ENCODE peak calls at places on chromosomes 3 and 15, in five cellular contexts. One of them, this sample, is unnamed. For H3K4me1, the result is how much of the 10 kb centered on the place peaks cover.

GRCh38 chr15:51403072-51403878 is 61.8 kb downstream of the GLDN start:
- DNase-seq in IMR-90: peak
- DNase-seq in colonic mucosa: peak
- DNase-seq in left ventricle myocardium inferior: no peak
- DNase-seq in endodermal cell: peak
- DNase-seq in this sample: no peak

GRCh38 chr15:44137750-44138149 is 57.3 kb downstream of the FRMD5 start:
- DNase-seq in colonic mucosa: peak
- DNase-seq in left ventricle myocardium inferior: no peak
- DNase-seq in IMR-90: peak
- DNase-seq in endodermal cell: no peak
- DNase-seq in this sample: no peak

GRCh38 chr15:75368689-75369239 is 357 bp upstream of the MAN2C1 start:
- DNase-seq in left ventricle myocardium inferior: no peak
- DNase-seq in endodermal cell: no peak
- DNase-seq in colonic mucosa: no peak
- DNase-seq in IMR-90: peak
- DNase-seq in this sample: no peak

GRCh38 chr15:63331456-63331855 is 50.2 kb downstream of the CA12 start:
- DNase-seq in left ventricle myocardium inferior: no peak
- DNase-seq in IMR-90: peak
- DNase-seq in colonic mucosa: no peak
- DNase-seq in endodermal cell: no peak
- DNase-seq in this sample: no peak

GRCh38 chr3:127458698-127459097 is 131.8 kb downstream of the TPRA1 start:
- DNase-seq in endodermal cell: peak
- DNase-seq in IMR-90: no peak
- DNase-seq in left ventricle myocardium inferior: no peak
- DNase-seq in colonic mucosa: no peak
- DNase-seq in this sample: no peak

GRCh38 chr15:30924353-30924752 is 20.6 kb downstream of the FAN1 start:
- DNase-seq in endodermal cell: no peak
- DNase-seq in left ventricle myocardium inferior: no peak
- DNase-seq in colonic mucosa: no peak
- DNase-seq in IMR-90: peak
- DNase-seq in this sample: no peak

GRCh38 chr3:37995652-37996641 is 5.4 kb downstream of the VILL start:
- DNase-seq in colonic mucosa: no peak
- DNase-seq in endodermal cell: peak
- DNase-seq in IMR-90: no peak
- DNase-seq in left ventricle myocardium inferior: no peak
- DNase-seq in this sample: peak

GRCh38 chr15:85764649-85765277 is 30.0 kb downstream of the KLHL25 start:
- DNase-seq in colonic mucosa: no peak
- DNase-seq in left ventricle myocardium inferior: no peak
- DNase-seq in endodermal cell: no peak
- DNase-seq in IMR-90: peak
- DNase-seq in this sample: no peak

GRCh38 chr3:194304186-194304917 is 46.8 kb downstream of the CPN2 start:
- DNase-seq in IMR-90: no peak
- DNase-seq in endodermal cell: peak
- DNase-seq in left ventricle myocardium inferior: no peak
- DNase-seq in colonic mucosa: no peak
- DNase-seq in this sample: peak

GRCh38 chr3:182912476-182912875 is 67.9 kb downstream of the DCUN1D1 start:
- DNase-seq in endodermal cell: no peak
- DNase-seq in left ventricle myocardium inferior: no peak
- DNase-seq in IMR-90: no peak
- DNase-seq in colonic mucosa: no peak
- DNase-seq in this sample: no peak

GRCh38 chr3:35723480-35724097 is 84.3 kb downstream of the ARPP21 start:
- DNase-seq in colonic mucosa: no peak
- DNase-seq in IMR-90: no peak
- DNase-seq in left ventricle myocardium inferior: no peak
- DNase-seq in endodermal cell: no peak
- DNase-seq in this sample: no peak

GRCh38 chr3:63998852-63999754 is 24.2 kb downstream of the PSMD6 start:
- DNase-seq in endodermal cell: peak
- DNase-seq in left ventricle myocardium inferior: no peak
- DNase-seq in IMR-90: no peak
- DNase-seq in colonic mucosa: no peak
- DNase-seq in this sample: no peak

GRCh38 chr15:58440922-58441321 is 9.1 kb downstream of the LIPC start:
- DNase-seq in endodermal cell: peak
- DNase-seq in left ventricle myocardium inferior: no peak
- DNase-seq in colonic mucosa: peak
- DNase-seq in IMR-90: no peak
- DNase-seq in this sample: no peak

GRCh38 chr3:30161370-30161769 is 445.0 kb upstream of the TGFBR2 start:
- DNase-seq in colonic mucosa: no peak
- DNase-seq in IMR-90: peak
- DNase-seq in endodermal cell: no peak
- DNase-seq in left ventricle myocardium inferior: no peak
- DNase-seq in this sample: no peak

GRCh38 chr3:158403013-158403412 is 168.0 kb upstream of the MLF1 start:
- DNase-seq in colonic mucosa: no peak
- DNase-seq in IMR-90: no peak
- DNase-seq in endodermal cell: no peak
- DNase-seq in left ventricle myocardium inferior: no peak
- DNase-seq in this sample: no peak

GRCh38 chr3:151903501-151903991 is 30.1 kb downstream of the SUCNR1 start:
- DNase-seq in endodermal cell: no peak
- DNase-seq in colonic mucosa: no peak
- DNase-seq in left ventricle myocardium inferior: no peak
- DNase-seq in IMR-90: peak
- DNase-seq in this sample: no peak

GRCh38 chr3:5016218-5017161 is 37.3 kb downstream of the BHLHE40 start:
- DNase-seq in endodermal cell: peak
- DNase-seq in IMR-90: peak
- DNase-seq in left ventricle myocardium inferior: no peak
- DNase-seq in colonic mucosa: peak
- DNase-seq in this sample: no peak

GRCh38 chr3:146274833-146275232 is 23.9 kb upstream of the PLSCR4 start:
- DNase-seq in left ventricle myocardium inferior: no peak
- DNase-seq in colonic mucosa: no peak
- DNase-seq in IMR-90: peak
- DNase-seq in endodermal cell: no peak
- DNase-seq in this sample: no peak

GRCh38 chr3:49716691-49717538 is 2.6 kb downstream of the AMIGO3 start:
- DNase-seq in endodermal cell: peak
- DNase-seq in left ventricle myocardium inferior: no peak
- DNase-seq in IMR-90: no peak
- DNase-seq in colonic mucosa: no peak
- DNase-seq in this sample: no peak

GRCh38 chr3:70358978-70359580 is 46.6 kb upstream of the MDFIC2 start:
- DNase-seq in IMR-90: peak
- DNase-seq in endodermal cell: peak
- DNase-seq in colonic mucosa: peak
- DNase-seq in left ventricle myocardium inferior: no peak
- DNase-seq in this sample: no peak

GRCh38 chr3:76432396-76432795 is 607.5 kb upstream of the ROBO2 start:
- DNase-seq in IMR-90: peak
- DNase-seq in colonic mucosa: no peak
- DNase-seq in left ventricle myocardium inferior: no peak
- DNase-seq in endodermal cell: no peak
- DNase-seq in this sample: no peak

GRCh38 chr3:32571192-32571485 is 481 bp upstream of the DYNC1LI1 start:
- DNase-seq in colonic mucosa: no peak
- DNase-seq in IMR-90: no peak
- DNase-seq in left ventricle myocardium inferior: no peak
- DNase-seq in endodermal cell: no peak
- DNase-seq in this sample: no peak

GRCh38 chr3:116020989-116021388 is 397.7 kb downstream of the GAP43 start:
- DNase-seq in colonic mucosa: no peak
- DNase-seq in IMR-90: no peak
- DNase-seq in left ventricle myocardium inferior: no peak
- DNase-seq in endodermal cell: no peak
- DNase-seq in this sample: no peak

GRCh38 chr15:63490345-63491034 is 13.9 kb upstream of the USP3 start:
- DNase-seq in colonic mucosa: no peak
- DNase-seq in left ventricle myocardium inferior: no peak
- DNase-seq in IMR-90: no peak
- DNase-seq in endodermal cell: peak
- DNase-seq in this sample: no peak

GRCh38 chr3:152977356-152977755 is 142.4 kb downstream of the P2RY1 start:
- DNase-seq in endodermal cell: no peak
- DNase-seq in colonic mucosa: no peak
- DNase-seq in IMR-90: no peak
- DNase-seq in left ventricle myocardium inferior: no peak
- DNase-seq in this sample: no peak

GRCh38 chr3:128327606-128328031 is 139.1 kb downstream of the DNAJB8 start:
- DNase-seq in left ventricle myocardium inferior: no peak
- DNase-seq in endodermal cell: peak
- DNase-seq in IMR-90: no peak
- DNase-seq in colonic mucosa: no peak
- DNase-seq in this sample: no peak

GRCh38 chr15:65110676-65111292 is 4.2 kb downstream of the UBAP1L start:
- DNase-seq in left ventricle myocardium inferior: no peak
- DNase-seq in endodermal cell: peak
- DNase-seq in IMR-90: peak
- DNase-seq in colonic mucosa: no peak
- DNase-seq in this sample: no peak

GRCh38 chr15:77611767-77612166 is 20.9 kb downstream of the LINGO1 start:
- DNase-seq in colonic mucosa: peak
- DNase-seq in endodermal cell: no peak
- DNase-seq in left ventricle myocardium inferior: no peak
- DNase-seq in IMR-90: no peak
- DNase-seq in this sample: no peak

GRCh38 chr3:126494831-126495230 is 19.1 kb upstream of the ZXDC start:
- DNase-seq in endodermal cell: no peak
- DNase-seq in colonic mucosa: no peak
- DNase-seq in left ventricle myocardium inferior: no peak
- DNase-seq in IMR-90: no peak
- DNase-seq in this sample: no peak

GRCh38 chr3:46380471-46381215 is 9.9 kb downstream of the CCR5 start:
- DNase-seq in left ventricle myocardium inferior: no peak
- DNase-seq in IMR-90: no peak
- DNase-seq in colonic mucosa: no peak
- DNase-seq in endodermal cell: peak
- DNase-seq in this sample: no peak

GRCh38 chr3:16596352-16597032 is 8.7 kb downstream of the DAZL start:
- DNase-seq in IMR-90: no peak
- DNase-seq in colonic mucosa: no peak
- DNase-seq in endodermal cell: no peak
- DNase-seq in left ventricle myocardium inferior: no peak
- DNase-seq in this sample: no peak

GRCh38 chr3:104102386-104102785 is 1264.3 kb upstream of the ALCAM start:
- DNase-seq in left ventricle myocardium inferior: no peak
- DNase-seq in endodermal cell: peak
- DNase-seq in IMR-90: peak
- DNase-seq in colonic mucosa: no peak
- DNase-seq in this sample: no peak

GRCh38 chr15:63244399-63244798 is 33.0 kb upstream of the APH1B start:
- DNase-seq in endodermal cell: no peak
- DNase-seq in colonic mucosa: no peak
- DNase-seq in left ventricle myocardium inferior: no peak
- DNase-seq in IMR-90: no peak
- DNase-seq in this sample: no peak

GRCh38 chr15:100715571-100716455 is 113.4 kb downstream of the ASB7 start:
- DNase-seq in endodermal cell: no peak
- DNase-seq in IMR-90: no peak
- DNase-seq in left ventricle myocardium inferior: no peak
- DNase-seq in colonic mucosa: peak
- DNase-seq in this sample: peak
- H3K4me1 ChIP-seq in endodermal cell: under half
- H3K4me1 ChIP-seq in IMR-90: under half
- H3K4me1 ChIP-seq in left ventricle myocardium inferior: under half
- H3K4me1 ChIP-seq in colonic mucosa: under half
- H3K4me1 ChIP-seq in this sample: under half

DNA sequence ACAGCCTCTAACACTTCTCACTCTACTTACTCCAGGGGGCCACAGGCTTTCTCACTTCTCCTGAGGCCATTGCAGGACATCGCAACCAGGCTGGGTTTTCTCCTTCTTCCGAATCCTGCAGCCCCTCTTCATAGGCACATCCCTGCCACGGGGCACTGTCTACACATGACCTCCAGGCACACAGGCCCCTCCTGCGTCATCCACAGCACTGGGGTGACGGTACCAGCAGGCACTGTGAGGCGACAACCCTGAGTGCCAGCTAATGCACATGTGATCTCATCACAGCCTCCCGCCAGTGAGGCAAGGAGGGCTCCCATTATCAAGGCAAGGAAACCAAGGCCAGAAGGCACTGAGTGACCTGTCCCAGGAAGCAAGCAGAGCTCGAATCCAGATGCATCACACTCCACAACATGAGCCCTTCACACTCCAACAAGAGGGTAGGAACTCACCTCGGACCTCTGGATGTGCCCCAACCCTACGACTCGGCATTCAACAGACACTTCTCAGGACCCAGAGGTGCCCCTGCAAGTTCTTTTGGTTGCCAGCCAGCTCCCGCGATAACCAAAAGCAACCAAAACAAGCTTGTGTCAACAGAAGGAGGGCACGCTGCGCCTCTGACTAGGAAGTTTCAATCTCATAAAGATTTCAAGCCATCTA is 16.7 kb downstream of the FAM174B start:
- DNase-seq in left ventricle myocardium inferior: no peak
- DNase-seq in IMR-90: no peak
- DNase-seq in endodermal cell: peak
- DNase-seq in colonic mucosa: no peak
- DNase-seq in this sample: no peak
- H3K4me1 ChIP-seq in left ventricle myocardium inferior: under half
- H3K4me1 ChIP-seq in IMR-90: under half
- H3K4me1 ChIP-seq in endodermal cell: under half
- H3K4me1 ChIP-seq in colonic mucosa: under half
- H3K4me1 ChIP-seq in this sample: under half

GRCh38 chr3:149016242-149016641 is 24.9 kb downstream of the GYG1 start:
- DNase-seq in left ventricle myocardium inferior: no peak
- DNase-seq in colonic mucosa: no peak
- DNase-seq in endodermal cell: no peak
- DNase-seq in IMR-90: no peak
- DNase-seq in this sample: no peak
- H3K4me1 ChIP-seq in left ventricle myocardium inferior: half or more
- H3K4me1 ChIP-seq in colonic mucosa: under half
- H3K4me1 ChIP-seq in endodermal cell: under half
- H3K4me1 ChIP-seq in IMR-90: under half
- H3K4me1 ChIP-seq in this sample: under half

DNA sequence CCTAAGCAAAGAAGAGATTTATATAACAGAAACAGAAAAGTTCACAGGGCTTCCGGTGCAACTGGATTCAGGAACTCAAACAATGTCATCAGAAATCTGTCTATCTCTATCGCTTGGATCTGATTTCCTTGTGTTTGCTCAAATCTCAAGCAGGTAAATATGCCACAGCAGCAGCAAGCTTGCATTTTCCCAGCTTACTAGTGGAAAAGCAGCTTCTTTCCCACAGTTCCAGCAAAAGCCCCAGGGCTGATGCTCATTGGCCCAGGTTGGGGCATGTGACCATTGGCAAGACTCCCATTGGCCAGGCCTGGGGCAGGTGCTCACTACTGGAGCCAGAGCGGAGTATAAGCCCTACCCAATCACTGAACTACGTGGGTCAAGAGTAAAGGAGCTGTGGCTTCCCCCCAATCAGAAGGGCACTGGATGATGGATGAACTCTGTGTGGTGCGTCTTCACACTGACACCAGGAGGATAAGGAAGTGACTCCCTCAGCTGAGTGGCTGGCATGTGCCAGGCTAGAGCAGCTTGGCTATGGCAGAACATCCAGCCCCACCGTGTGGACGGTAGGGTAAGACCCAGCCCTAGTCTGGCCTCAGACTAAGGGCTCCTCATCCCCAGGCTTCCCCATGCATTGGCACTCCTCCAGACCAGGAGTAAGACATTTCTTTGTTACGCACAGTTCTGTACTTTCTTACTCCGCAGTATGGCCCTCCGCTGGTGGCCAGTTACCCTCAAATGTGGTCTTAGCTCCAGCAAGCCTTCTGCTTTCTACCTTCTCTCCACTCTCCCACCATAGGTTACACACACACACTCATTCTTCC is 13.1 kb upstream of the VIPR1 start:
- DNase-seq in left ventricle myocardium inferior: no peak
- DNase-seq in endodermal cell: peak
- DNase-seq in IMR-90: no peak
- DNase-seq in colonic mucosa: no peak
- DNase-seq in this sample: no peak
- H3K4me1 ChIP-seq in left ventricle myocardium inferior: under half
- H3K4me1 ChIP-seq in endodermal cell: under half
- H3K4me1 ChIP-seq in IMR-90: under half
- H3K4me1 ChIP-seq in colonic mucosa: under half
- H3K4me1 ChIP-seq in this sample: under half

This sample was measured in aorta.